ENCODE peak calls at places on chromosome 1, in nine cellular contexts. B is fibroblast of mammary gland; M is aorta; V is cardiac fibroblast; U is ELR; N is activated CD4-positive, alpha-beta T cell treated with anti-CD3 and anti-CD28 coated beads, Interleukin-2, amount 10 ng/mL, durations not matched to agents 7 days and 5 days; Z is fibroblast of gingiva; K is NCI-H345; F is GM18507. Q is an unnamed sample.
A peak's percentile ranks its signal among the peaks of the same experiment; 100 is the strongest.

GRCh38 chr1:198935371-198935921 is 296.6 kb downstream of the PTPRC start:
- DNase-seq in B (peak; percentile 91), M (peak; percentile 68), V (peak; percentile 99), U (peak; percentile 99), N (peak; percentile 60), Z (peak; percentile 88), K (peak; percentile 95), F (no peak), Q (peak; percentile 93)

GRCh38 chr1:34213976-34214375 is 37.3 kb downstream of the C1orf94 start:
- DNase-seq in B (no peak), M (no peak), V (no peak), U (no peak), N (no peak), Z (no peak), K (peak; percentile 86), F (no peak), Q (no peak)

GRCh38 chr1:40393173-40393572 is 19.6 kb downstream of the SMAP2 start:
- DNase-seq in B (no peak), M (no peak), V (no peak), U (no peak), N (no peak), Z (no peak), K (no peak), F (no peak), Q (no peak)

GRCh38 chr1:169103443-169103842 is 3.0 kb upstream of the ATP1B1 start:
- DNase-seq in B (no peak), M (no peak), V (no peak), U (no peak), N (no peak), Z (no peak), K (peak; percentile 93), F (no peak), Q (no peak)

GRCh38 chr1:230381049-230381467 is 45.1 kb downstream of the PGBD5 start:
- DNase-seq in B (no peak), M (no peak), V (no peak), U (no peak), N (no peak), Z (no peak), K (no peak), F (no peak), Q (no peak)

GRCh38 chr1:172322219-172323061 is 98.0 kb upstream of the C1orf105 start:
- DNase-seq in B (peak; percentile 98), M (peak; percentile 85), V (peak; percentile 97), U (peak; percentile 89), N (no peak), Z (peak; percentile 87), K (no peak), F (no peak), Q (peak; percentile 7)

GRCh38 chr1:19193004-19193403 is 17.1 kb downstream of the UBR4 start:
- DNase-seq in B (no peak), M (no peak), V (no peak), U (no peak), N (no peak), Z (no peak), K (no peak), F (no peak), Q (no peak)

GRCh38 chr1:112713466-112714312 is 1.4 kb downstream of the PPM1J start:
- DNase-seq in B (no peak), M (no peak), V (no peak), U (no peak), N (no peak), Z (no peak), K (no peak), F (no peak), Q (no peak)

GRCh38 chr1:63435136-63435535 is 67.7 kb downstream of the ALG6 start:
- DNase-seq in B (peak; percentile 20), M (no peak), V (no peak), U (no peak), N (no peak), Z (peak; percentile 80), K (no peak), F (no peak), Q (no peak)

GRCh38 chr1:15522551-15522950 is 1.5 kb downstream of the CASP9 start:
- DNase-seq in B (no peak), M (peak; percentile 28), V (no peak), U (no peak), N (no peak), Z (no peak), K (no peak), F (no peak), Q (no peak)

GRCh38 chr1:39204441-39205081 is at the start of gene MACF1:
- DNase-seq in B (peak; percentile 97), M (peak; percentile 83), V (peak; percentile 97), U (peak; percentile 92), N (peak; percentile 46), Z (peak; percentile 84), K (no peak), F (no peak), Q (no peak)

GRCh38 chr1:204650911-204651570 is 34.5 kb downstream of the LRRN2 start:
- DNase-seq in B (no peak), M (no peak), V (no peak), U (no peak), N (no peak), Z (no peak), K (peak; percentile 4), F (no peak), Q (no peak)

GRCh38 chr1:34685225-34685624 is 69.6 kb upstream of the GJB5 start:
- DNase-seq in B (no peak), M (no peak), V (no peak), U (no peak), N (no peak), Z (no peak), K (peak; percentile 68), F (no peak), Q (no peak)

Q was measured in RKO.